ENCODE peak calls at places on chromosome 13, in eight cellular contexts. U is colonic mucosa; M is fibroblast of lung; H is CD8-positive, alpha-beta memory T cell; K is kidney epithelial cell; I is GM23338; X is BE2C; W is endothelial cell of umbilical vein. L is an unnamed sample.

GRCh38 chr13:64075543-64076271 is 2660.1 kb upstream of the PCDH20 start:
- DNase-seq in U (no peak), M (no peak), H (no peak), K (no peak), I (no peak), X (no peak), W (no peak), L (no peak)

GRCh38 chr13:62209539-62209938 is 793.9 kb upstream of the PCDH20 start:
- DNase-seq in U (no peak), M (peak; percentile 0), H (no peak), K (no peak), I (no peak), X (no peak), W (no peak), L (no peak)

GRCh38 chr13:33228645-33229445 is 56.7 kb downstream of the STARD13 start:
- DNase-seq in U (peak; percentile 38), M (peak; percentile 70), H (no peak), K (no peak), I (peak; percentile 73), X (no peak), W (peak; percentile 71), L (peak; percentile 33)

GRCh38 chr13:65188691-65189090 is 2041.4 kb downstream of the PCDH9 start:
- DNase-seq in U (no peak), M (no peak), H (no peak), K (no peak), I (peak; percentile 1), X (no peak), W (no peak), L (no peak)

GRCh38 chr13:64078480-64078936 is 2662.9 kb upstream of the PCDH20 start:
- DNase-seq in U (no peak), M (no peak), H (no peak), K (no peak), I (no peak), X (no peak), W (no peak), L (peak; percentile 10)

GRCh38 chr13:50594276-50594970 is 249.1 kb downstream of the DLEU7 start:
- DNase-seq in U (no peak), M (no peak), H (no peak), K (no peak), I (peak; percentile 48), X (peak; percentile 15), W (no peak), L (peak; percentile 69)

GRCh38 chr13:42594577-42595571 is 20.9 kb downstream of the TNFSF11 start:
- DNase-seq in U (peak; percentile 55), M (peak; percentile 92), H (peak; percentile 9), K (no peak), I (peak; percentile 89), X (peak; percentile 56), W (peak; percentile 62), L (peak; percentile 39)

GRCh38 chr13:110711778-110712070 is 1.8 kb upstream of the ING1 start:
- DNase-seq in U (peak; percentile 44), M (peak; percentile 25), H (no peak), K (no peak), I (no peak), X (no peak), W (no peak), L (no peak)

GRCh38 chr13:42990147-42990990 is 1.7 kb downstream of the EPSTI1 start:
- DNase-seq in U (no peak), M (peak; percentile 57), H (no peak), K (no peak), I (no peak), X (no peak), W (no peak), L (no peak)

GRCh38 chr13:95181586-95181985 is 119.7 kb downstream of the ABCC4 start:
- DNase-seq in U (no peak), M (no peak), H (no peak), K (no peak), I (no peak), X (no peak), W (no peak), L (no peak)

GRCh38 chr13:91351980-91352379 is 4.5 kb downstream of the MIR17HG start:
- DNase-seq in U (no peak), M (no peak), H (no peak), K (no peak), I (no peak), X (no peak), W (no peak), L (no peak)

GRCh38 chr13:25871389-25872125 is 180.3 kb downstream of the SHISA2 start:
- DNase-seq in U (no peak), M (no peak), H (no peak), K (no peak), I (no peak), X (no peak), W (no peak), L (no peak)

GRCh38 chr13:110306340-110306959 is 507 bp downstream of the COL4A1 start:
- DNase-seq in U (no peak), M (peak; percentile 68), H (no peak), K (no peak), I (peak; percentile 64), X (no peak), W (peak; percentile 59), L (peak; percentile 83)

GRCh38 chr13:82898625-82899024 is 983.6 kb downstream of the SLITRK1 start:
- DNase-seq in U (no peak), M (no peak), H (no peak), K (no peak), I (no peak), X (no peak), W (no peak), L (no peak)

GRCh38 chr13:97226013-97226412 is 3.9 kb downstream of the MBNL2 start:
- DNase-seq in U (no peak), M (no peak), H (no peak), K (no peak), I (no peak), X (no peak), W (no peak), L (no peak)
- H3K4me3 ChIP-seq in U (no peak overlapping the region), M (peak overlapping the region; percentile 74), H (peak overlapping the region; percentile 3), K (no peak overlapping the region), I (no peak overlapping the region), X (peak overlapping the region; percentile 85), W (peak overlapping the region; percentile 9), L (no peak overlapping the region)

DNA sequence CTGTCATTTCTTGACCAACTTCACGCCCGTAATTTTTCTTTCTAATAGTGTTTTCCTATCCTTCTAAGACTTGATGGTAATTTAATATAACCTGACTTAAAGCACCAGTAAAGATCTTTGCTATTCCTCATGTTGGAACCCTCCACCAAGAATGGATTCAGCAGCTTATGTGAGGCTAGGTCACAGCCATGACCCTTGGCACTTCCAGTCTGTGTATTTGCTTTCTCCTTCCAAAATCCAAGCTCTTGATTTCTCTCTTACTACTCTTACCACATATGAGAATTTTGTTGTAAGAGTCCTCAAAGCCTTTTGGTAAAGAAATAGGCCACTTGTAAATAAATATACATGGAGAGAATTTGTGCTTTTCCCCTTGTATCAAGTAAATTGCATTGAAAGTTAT is 61.4 kb downstream of the DHRS12 start:
- DNase-seq in U (no peak), M (no peak), H (no peak), K (no peak), I (no peak), X (no peak), W (no peak), L (no peak)
- H3K36me3 ChIP-seq in U (no peaks in the 10 kb centered on the region), M (no peaks in the 10 kb centered on the region), H (peaks cover 4% of the 10 kb centered on the region), K (peaks cover 2% of the 10 kb centered on the region), I (peaks cover 37% of the 10 kb centered on the region), X (peaks cover 7% of the 10 kb centered on the region), W (no peaks in the 10 kb centered on the region), L (peaks cover 2% of the 10 kb centered on the region)

GRCh38 chr13:40598599-40598998 is 67.8 kb downstream of the FOXO1 start:
- DNase-seq in U (no peak), M (peak; percentile 15), H (no peak), K (no peak), I (no peak), X (no peak), W (no peak), L (no peak)

GRCh38 chr13:40599146-40599545 is 67.3 kb downstream of the FOXO1 start:
- DNase-seq in U (no peak), M (no peak), H (no peak), K (no peak), I (no peak), X (no peak), W (no peak), L (no peak)

GRCh38 chr13:40596484-40596883 is 70.0 kb downstream of the FOXO1 start:
- DNase-seq in U (no peak), M (no peak), H (no peak), K (no peak), I (no peak), X (no peak), W (no peak), L (no peak)

GRCh38 chr13:40597735-40598365 is 68.6 kb downstream of the FOXO1 start:
- DNase-seq in U (no peak), M (no peak), H (no peak), K (no peak), I (peak; percentile 43), X (no peak), W (no peak), L (no peak)

DNA sequence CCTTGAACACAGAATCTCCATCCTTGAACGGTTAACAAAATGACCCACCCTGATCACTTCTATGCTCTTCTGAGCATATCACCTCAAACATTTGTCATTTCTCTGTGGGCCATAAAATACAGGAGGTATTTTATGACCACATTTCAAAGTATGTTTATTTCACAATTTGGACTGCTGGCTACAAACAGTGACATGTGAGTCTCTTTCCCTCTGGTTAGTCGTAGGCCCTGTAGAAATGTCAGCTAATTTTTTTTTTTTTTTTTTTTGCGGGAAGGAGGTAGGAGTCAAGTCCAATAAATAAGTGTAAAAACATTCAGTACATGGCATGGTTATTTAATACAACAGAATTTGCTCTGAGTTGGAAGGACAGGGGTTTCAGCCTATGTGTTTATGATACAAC is 70.7 kb downstream of the FOXO1 start:
- DNase-seq in U (no peak), M (peak; percentile 12), H (no peak), K (no peak), I (no peak), X (no peak), W (no peak), L (no peak)
- H3K4me3 ChIP-seq in U (no peak overlapping the region), M (no peak overlapping the region), H (no peak overlapping the region), K (no peak overlapping the region), I (no peak overlapping the region), X (no peak overlapping the region), W (no peak overlapping the region), L (no peak overlapping the region)

GRCh38 chr13:51746802-51747201 is 57.2 kb downstream of the DHRS12 start:
- DNase-seq in U (no peak), M (no peak), H (no peak), K (no peak), I (no peak), X (no peak), W (no peak), L (no peak)
- H3K36me3 ChIP-seq in U (no peaks in the 10 kb centered on the region), M (no peaks in the 10 kb centered on the region), H (no peaks in the 10 kb centered on the region), K (no peaks in the 10 kb centered on the region), I (peaks cover 31% of the 10 kb centered on the region), X (peaks cover 7% of the 10 kb centered on the region), W (no peaks in the 10 kb centered on the region), L (no peaks in the 10 kb centered on the region)

GRCh38 chr13:24680258-24680920 is at the start of gene ATP12A:
- DNase-seq in U (peak; percentile 46), M (no peak), H (peak; percentile 20), K (no peak), I (peak; percentile 92), X (no peak), W (no peak), L (peak; percentile 96)
- H3K4me3 ChIP-seq in U (peak within 1 kb of the TSS; percentile 36), M (no peak within 1 kb of the TSS), H (peak within 1 kb of the TSS; percentile 34), K (peak within 1 kb of the TSS; percentile 35), I (peak within 1 kb of the TSS; percentile 79), X (no peak within 1 kb of the TSS), W (no peak within 1 kb of the TSS), L (peak within 1 kb of the TSS; percentile 56)

GRCh38 chr13:102638741-102639140 is 42.0 kb downstream of the TPP2 start:
- DNase-seq in U (no peak), M (no peak), H (no peak), K (no peak), I (no peak), X (no peak), W (peak; percentile 26), L (no peak)
- H3K36me3 ChIP-seq in U (peaks cover 9% of the 10 kb centered on the region), M (peaks cover 14% of the 10 kb centered on the region), H (peaks cover 57% of the 10 kb centered on the region), K (peaks cover 1% of the 10 kb centered on the region), I (peaks cover 57% of the 10 kb centered on the region), X (peaks cover 88% of the 10 kb centered on the region), W (peaks cover 39% of the 10 kb centered on the region), L (peaks cover 25% of the 10 kb centered on the region)